ENCODE peak calls at places on chromosome 9, in four cellular contexts. N, Q, R and K are unnamed samples.

GRCh38 chr9:19050637-19051591 is 1.7 kb downstream of the RRAGA start:
- DNase-seq in Q (no peak), N (no peak), R (no peak), K (no peak)

GRCh38 chr9:130490981-130491380 is 46.2 kb downstream of the ASS1 start:
- DNase-seq in N (no peak), R (no peak), Q (no peak), K (no peak)

GRCh38 chr9:70534058-70534457 is 119.6 kb upstream of the KLF9 start:
- DNase-seq in R (no peak), N (no peak), Q (no peak), K (no peak)

GRCh38 chr9:125338929-125339328 is 77.3 kb downstream of the GAPVD1 start:
- DNase-seq in Q (no peak), N (no peak), R (no peak), K (no peak)

GRCh38 chr9:131721096-131721495 is 18.8 kb downstream of the RAPGEF1 start:
- DNase-seq in R (no peak), N (no peak), Q (no peak), K (no peak)

GRCh38 chr9:6567140-6567591 is 78.4 kb downstream of the GLDC start:
- DNase-seq in Q (peak), N (peak), R (no peak), K (no peak)

GRCh38 chr9:121819511-121820231 is 168.2 kb downstream of the DAB2IP start:
- DNase-seq in Q (no peak), R (no peak), N (no peak), K (no peak)

GRCh38 chr9:75448955-75449354 is 360.6 kb downstream of the OSTF1 start:
- DNase-seq in Q (no peak), R (no peak), N (no peak), K (no peak)

GRCh38 chr9:98284754-98285153 is 29.3 kb upstream of the TBC1D2 start:
- DNase-seq in N (no peak), R (no peak), Q (no peak), K (no peak)

GRCh38 chr9:38082456-38083287 is 13.6 kb upstream of the SHB start:
- DNase-seq in N (no peak), Q (no peak), R (no peak), K (no peak)

GRCh38 chr9:130254753-130255637 is 10.6 kb upstream of the HMCN2 start:
- DNase-seq in N (no peak), Q (no peak), R (no peak), K (no peak)

GRCh38 chr9:90903731-90904422 is 102.3 kb downstream of the SYK start:
- DNase-seq in Q (no peak), R (no peak), N (no peak), K (no peak)